ENCODE peak calls at places on chromosomes 3 and 15, in five cellular contexts. Q is H1, P is HepG2, G is K562, U is GM12878. I is an unnamed sample. For H3K79me2, the result is how much of the 10 kb centered on the place peaks cover.

GRCh38 chr3:112056451-112056929 is 22.0 kb downstream of the TMPRSS7 start:
- DNase-seq in G (no peak), U (no peak), Q (no peak), P (no peak), I (no peak)

GRCh38 chr3:151171145-151171544 is 31.9 kb downstream of the GPR171 start:
- DNase-seq in Q (no peak), G (no peak), P (peak), U (no peak), I (no peak)

GRCh38 chr3:56522374-56522773 is 34.6 kb upstream of the CCDC66 start:
- DNase-seq in G (no peak), U (no peak), Q (no peak), P (no peak), I (no peak)

GRCh38 chr3:171044828-171045793 is 18.6 kb upstream of the SLC2A2 start:
- DNase-seq in G (no peak), U (no peak), P (peak), Q (no peak), I (no peak)

GRCh38 chr3:20558161-20558560 is 372.2 kb upstream of the SGO1 start:
- DNase-seq in Q (no peak), G (no peak), P (no peak), U (no peak), I (no peak)

GRCh38 chr15:85865070-85865684 is 70.5 kb upstream of the KLHL25 start:
- DNase-seq in P (peak), U (no peak), G (peak), Q (peak), I (peak)

GRCh38 chr3:121698914-121699313 is 38.2 kb upstream of the HCLS1 start:
- DNase-seq in U (no peak), Q (no peak), G (no peak), P (no peak), I (no peak)

GRCh38 chr3:192850501-192850981 is 67.1 kb downstream of the MB21D2 start:
- DNase-seq in Q (no peak), G (no peak), P (peak), U (peak), I (no peak)

GRCh38 chr3:56673781-56674457 is 9.1 kb downstream of the TASOR start:
- DNase-seq in Q (no peak), U (no peak), G (no peak), P (no peak), I (no peak)

GRCh38 chr15:99446565-99447496 is 119.0 kb upstream of the MEF2A start:
- DNase-seq in P (no peak), Q (peak), U (no peak), G (no peak), I (no peak)

GRCh38 chr3:189404797-189405484 is 226.2 kb upstream of the TP63 start:
- DNase-seq in P (no peak), U (peak), Q (no peak), G (no peak), I (no peak)

GRCh38 chr15:63052961-63053698 is 10.6 kb downstream of the TPM1 start:
- DNase-seq in P (peak), Q (no peak), G (no peak), U (no peak), I (no peak)

GRCh38 chr3:65245133-65246076 is 557.6 kb upstream of the ADAMTS9 start:
- DNase-seq in Q (no peak), P (no peak), G (no peak), U (no peak), I (no peak)

GRCh38 chr15:47186071-47186470 is 531.2 kb upstream of the SEMA6D start:
- DNase-seq in G (no peak), U (no peak), P (no peak), Q (no peak), I (no peak)

GRCh38 chr15:96296264-96296663 is 34.2 kb upstream of the NR2F2 start:
- DNase-seq in Q (no peak), G (peak), P (no peak), U (no peak), I (no peak)

GRCh38 chr15:92809880-92810361 is 90.2 kb upstream of the CHD2 start:
- DNase-seq in U (no peak), Q (no peak), P (no peak), G (peak), I (no peak)

GRCh38 chr3:31760654-31761053 is 220.4 kb downstream of the OSBPL10 start:
- DNase-seq in U (no peak), P (no peak), G (no peak), Q (no peak), I (no peak)

GRCh38 chr3:170717410-170718402 is 131.8 kb upstream of the SLC7A14 start:
- DNase-seq in P (no peak), Q (no peak), U (no peak), G (peak), I (no peak)

GRCh38 chr15:68365140-68365745 is 66.7 kb downstream of the ITGA11 start:
- DNase-seq in P (no peak), Q (no peak), U (no peak), G (no peak), I (no peak)

GRCh38 chr3:107235923-107236315 is 141.3 kb upstream of the CCDC54 start:
- DNase-seq in P (peak), Q (no peak), G (peak), U (peak), I (peak)

GRCh38 chr3:4079354-4080180 is 223.6 kb upstream of the SETMAR start:
- DNase-seq in Q (no peak), G (no peak), P (peak), U (no peak), I (no peak)

GRCh38 chr15:37053070-37053653 is 47.2 kb downstream of the MEIS2 start:
- DNase-seq in G (no peak), Q (no peak), P (no peak), U (no peak), I (no peak)

GRCh38 chr15:64275934-64276333 is 80.0 kb downstream of the CSNK1G1 start:
- DNase-seq in Q (no peak), P (no peak), G (no peak), U (no peak), I (no peak)

GRCh38 chr3:179450321-179450720 is 949 bp downstream of the GNB4 start:
- DNase-seq in G (no peak), U (no peak), P (no peak), Q (no peak), I (no peak)

GRCh38 chr3:179450901-179451334 is 352 bp downstream of the GNB4 start:
- DNase-seq in Q (no peak), U (no peak), G (no peak), P (no peak), I (no peak)

GRCh38 chr3:179449621-179450020 is 1.6 kb downstream of the GNB4 start:
- DNase-seq in P (no peak), G (no peak), U (no peak), Q (no peak), I (no peak)

GRCh38 chr3:179447251-179447650 is 4.0 kb downstream of the GNB4 start:
- DNase-seq in G (no peak), Q (no peak), P (no peak), U (no peak), I (no peak)

DNA sequence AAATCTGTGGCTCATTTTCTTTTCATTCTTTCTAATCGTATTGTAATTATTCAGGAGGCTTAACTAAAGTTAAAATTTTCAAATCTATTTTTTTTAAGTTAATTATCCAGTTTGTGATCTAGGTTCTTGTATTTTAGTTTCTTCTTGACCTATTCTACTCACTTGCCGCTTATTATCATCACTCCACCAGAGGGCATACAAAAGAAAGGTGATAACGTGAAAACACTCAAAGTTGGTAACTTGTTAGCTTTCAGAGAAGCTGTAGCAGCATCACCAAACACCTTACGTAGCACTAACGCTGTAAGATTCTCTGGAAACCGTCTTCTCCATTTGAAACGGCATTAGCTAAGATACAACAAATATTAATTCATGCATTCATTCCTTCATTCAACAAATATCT is 4.8 kb downstream of the GNB4 start:
- DNase-seq in U (no peak), Q (no peak), P (peak), G (no peak), I (peak)
- H3K79me2 ChIP-seq in U (under half), Q (under half), P (under half), G (half or more), I (under half)

GRCh38 chr3:102174832-102175374 is 259.9 kb upstream of the ZPLD1 start:
- DNase-seq in Q (no peak), G (no peak), U (no peak), P (no peak), I (no peak)
- TF ChIP-seq SRF in Q (no peak), G (no peak), U (no peak), P (no peak), I (no peak)

DNA sequence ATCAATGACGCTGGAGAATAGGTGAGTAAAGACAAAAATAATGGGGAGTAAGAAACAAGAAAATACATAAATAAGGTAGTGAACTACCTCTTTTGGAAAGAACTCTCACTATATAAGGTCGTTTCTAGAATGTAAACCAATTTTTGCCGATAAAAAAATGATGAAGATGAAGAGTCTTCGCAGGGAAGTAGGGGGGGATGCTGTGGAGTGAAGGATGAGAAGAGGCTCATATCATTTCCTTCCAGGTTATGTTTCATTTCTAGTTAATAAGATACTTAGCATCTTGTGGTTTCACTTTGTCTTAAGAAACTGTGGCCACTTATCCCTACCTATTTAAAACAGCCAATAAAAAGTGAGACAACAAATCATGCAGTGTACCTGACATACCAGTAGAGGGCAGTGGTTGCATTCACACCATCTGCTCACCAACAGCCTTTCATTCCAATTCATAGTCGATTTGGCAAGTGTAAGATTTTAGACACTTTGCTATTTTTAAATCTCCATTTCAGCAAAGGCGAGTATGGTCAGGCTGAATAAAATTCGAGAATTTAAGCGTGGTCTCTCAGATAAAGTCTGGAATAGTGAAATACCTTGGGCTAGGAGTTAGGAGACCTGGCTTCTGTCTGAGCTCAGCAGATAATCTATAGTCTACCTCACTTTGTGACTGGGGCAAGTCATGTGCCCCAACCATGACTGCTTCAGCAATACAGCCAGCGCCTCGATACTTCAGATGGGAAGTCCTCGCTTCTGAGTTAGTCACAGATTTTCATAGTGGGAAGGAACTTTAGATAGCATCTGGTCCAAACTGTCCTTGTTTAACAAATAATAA is 28.9 kb upstream of the ICE2 start:
- DNase-seq in P (peak), U (peak), G (peak), Q (peak), I (peak)
- TF ChIP-seq JUND in P (no peak), U (no peak), G (no peak), Q (no peak), I (no peak)

GRCh38 chr15:39845582-39845981 is 62.9 kb upstream of the FSIP1 start:
- DNase-seq in G (no peak), U (no peak), Q (no peak), P (no peak), I (no peak)
- H3K79me2 ChIP-seq in G (under half), U (under half), Q (under half), P (under half), I (under half)

GRCh38 chr3:153599685-153600084 is 437.7 kb downstream of the RAP2B start:
- DNase-seq in U (no peak), P (peak), G (no peak), Q (no peak), I (peak)
- TF ChIP-seq SRF in U (no peak), P (no peak), G (no peak), Q (no peak), I (no peak)

DNA sequence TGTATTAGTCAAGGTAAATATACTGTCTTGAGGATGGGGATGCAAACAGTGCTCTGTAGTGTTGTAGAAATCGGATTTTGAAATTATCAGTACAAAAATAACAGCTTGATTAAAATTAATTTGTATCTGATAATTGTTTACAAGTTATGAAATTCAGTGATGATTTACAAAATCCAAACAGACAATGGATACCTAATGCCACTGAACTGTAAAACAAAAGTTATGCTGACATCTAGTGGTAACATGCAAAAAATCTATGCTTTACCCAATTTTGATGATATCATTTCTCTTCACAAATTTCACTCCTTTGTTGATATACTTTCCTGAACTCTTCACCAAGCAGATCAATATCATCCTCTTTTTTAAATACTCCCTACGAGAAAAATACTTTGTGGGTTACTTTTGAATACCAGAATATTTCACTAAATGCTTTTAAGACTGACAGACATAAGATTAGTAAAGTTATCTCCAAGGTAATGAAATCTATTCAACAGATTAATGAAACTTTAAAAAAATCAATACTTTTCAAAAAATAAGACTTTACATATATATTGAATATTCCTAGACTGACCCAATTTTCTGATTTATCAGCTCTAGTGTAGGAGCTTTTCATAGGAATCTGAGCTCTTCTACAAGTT is 36.0 kb downstream of the MNS1 start:
- DNase-seq in P (peak), G (peak), Q (no peak), U (peak), I (peak)
- TF ChIP-seq JUND in P (no peak), G (no peak), Q (no peak), U (no peak), I (no peak)

GRCh38 chr15:70701891-70702568 is 61.3 kb downstream of the UACA start:
- DNase-seq in P (no peak), G (no peak), U (no peak), Q (no peak), I (no peak)
- H3K79me2 ChIP-seq in P (under half), G (under half), U (under half), Q (under half), I (under half)

GRCh38 chr3:42829628-42830436 is 20.6 kb downstream of the ACKR2 start:
- DNase-seq in P (peak), Q (no peak), G (no peak), U (no peak), I (no peak)

GRCh38 chr3:42830437-42831320 is 21.4 kb downstream of the ACKR2 start:
- DNase-seq in Q (no peak), G (peak), P (peak), U (no peak), I (peak)

GRCh38 chr3:42829083-42829627 is 19.9 kb downstream of the ACKR2 start:
- DNase-seq in Q (no peak), G (no peak), P (peak), U (no peak), I (peak)

GRCh38 chr3:42827023-42827422 is 17.8 kb downstream of the ACKR2 start:
- DNase-seq in G (no peak), Q (no peak), U (no peak), P (no peak), I (no peak)

GRCh38 chr3:42827654-42828053 is 18.4 kb downstream of the ACKR2 start:
- DNase-seq in G (no peak), P (no peak), U (no peak), Q (no peak), I (no peak)
- TF ChIP-seq SRF in G (no peak), P (no peak), U (no peak), Q (no peak), I (no peak)

DNA sequence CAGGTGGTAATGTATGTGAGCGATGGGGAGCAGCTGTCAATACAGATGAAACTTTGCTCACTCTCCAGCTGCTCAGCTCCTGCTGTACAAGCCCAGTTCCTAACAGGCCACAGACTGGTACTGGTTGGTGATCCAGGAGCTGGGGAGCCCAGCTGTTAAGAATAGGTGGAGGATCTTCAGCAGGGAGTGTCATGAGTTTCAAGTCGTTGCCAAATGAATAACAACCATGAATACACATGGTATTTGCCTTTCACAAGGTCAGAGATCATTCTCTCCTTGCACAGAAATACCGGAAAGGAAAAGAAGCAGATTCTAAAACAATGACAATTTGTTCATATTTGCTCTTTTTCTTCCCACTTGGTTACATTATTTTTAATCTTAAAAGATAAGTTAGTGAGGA is 5.1 kb downstream of the PLSCR1 start:
- DNase-seq in G (no peak), Q (no peak), P (peak), U (no peak), I (no peak)
- TF ChIP-seq JUND in G (no peak), Q (no peak), P (no peak), U (no peak), I (no peak)